ENCODE peak calls at places on chromosomes 3 and 15, in seven cellular contexts. I is ovary, H is heart left ventricle, T is upper lobe of left lung, M is HepG2, E is IMR-90, W is gastrocnemius medialis. P is an unnamed sample.

GRCh38 chr3:45234250-45234649 is 8.2 kb upstream of the TMEM158 start:
- DNase-seq in E (no peak), M (no peak), I (no peak), W (no peak), T (no peak), H (no peak), P (no peak)

GRCh38 chr3:150299221-150299620 is 108.9 kb upstream of the TSC22D2 start:
- DNase-seq in M (no peak), W (no peak), T (no peak), I (no peak), E (no peak), H (no peak), P (no peak)

GRCh38 chr3:52041118-52041847 is 15.1 kb downstream of the DUSP7 start:
- DNase-seq in E (no peak), M (peak), W (no peak), H (no peak), I (no peak), T (no peak), P (no peak)

GRCh38 chr3:112087746-112088145 is 1.6 kb downstream of the C3orf52 start:
- DNase-seq in E (no peak), T (no peak), I (no peak), H (no peak), M (no peak), W (no peak), P (no peak)

GRCh38 chr15:52236015-52236414 is 44.8 kb upstream of the GNB5 start:
- DNase-seq in T (no peak), E (no peak), W (no peak), M (no peak), I (no peak), H (no peak), P (no peak)

GRCh38 chr15:52789601-52790165 is 453 bp downstream of the ONECUT1 start:
- DNase-seq in M (no peak), E (peak), T (no peak), W (no peak), I (no peak), H (no peak), P (no peak)

GRCh38 chr15:92949604-92950249 is 49.6 kb downstream of the CHD2 start:
- DNase-seq in H (no peak), E (no peak), M (peak), T (no peak), I (no peak), W (no peak), P (no peak)

GRCh38 chr3:146375214-146375613 is 94.1 kb downstream of the PLSCR2 start:
- DNase-seq in W (no peak), E (peak), I (no peak), M (no peak), H (no peak), T (no peak), P (no peak)

GRCh38 chr3:133670525-133670995 is 8.8 kb upstream of the TOPBP1 start:
- DNase-seq in E (no peak), T (no peak), H (no peak), W (no peak), M (peak), I (no peak), P (no peak)

GRCh38 chr15:45714501-45715488 is 80.0 kb downstream of the SQOR start:
- DNase-seq in I (no peak), M (peak), H (peak), T (peak), W (no peak), E (peak), P (no peak)

GRCh38 chr3:39050020-39050419 is 1.7 kb downstream of the SCN11A start:
- DNase-seq in T (no peak), W (no peak), H (no peak), E (no peak), I (no peak), M (no peak), P (no peak)

GRCh38 chr3:54577313-54577712 is 350.5 kb downstream of the LRTM1 start:
- DNase-seq in H (no peak), M (no peak), T (no peak), E (no peak), W (no peak), I (no peak), P (peak)

GRCh38 chr3:16482770-16483531 is 30.5 kb downstream of the RFTN1 start:
- DNase-seq in H (no peak), M (no peak), I (no peak), T (peak), W (no peak), E (peak), P (no peak)

GRCh38 chr15:97517726-97518125 is 442.8 kb upstream of the ARRDC4 start:
- DNase-seq in E (no peak), W (no peak), M (no peak), H (no peak), T (no peak), I (no peak), P (no peak)

GRCh38 chr3:81249540-81250029 is 511.9 kb downstream of the GBE1 start:
- DNase-seq in H (no peak), W (no peak), M (peak), T (no peak), E (peak), I (no peak), P (no peak)

GRCh38 chr3:115667175-115668065 is 44.1 kb downstream of the GAP43 start:
- DNase-seq in W (no peak), E (no peak), T (no peak), H (no peak), I (no peak), M (no peak), P (peak)

GRCh38 chr3:154384504-154384903 is 45.5 kb downstream of the GPR149 start:
- DNase-seq in T (no peak), M (no peak), E (no peak), W (no peak), H (no peak), I (no peak), P (no peak)

GRCh38 chr3:88188436-88188835 is 38.7 kb downstream of the C3orf38 start:
- DNase-seq in M (peak), W (no peak), T (no peak), I (no peak), H (peak), E (no peak), P (no peak)

GRCh38 chr3:41210966-41211365 is 11.7 kb downstream of the CTNNB1 start:
- DNase-seq in E (no peak), T (no peak), H (no peak), M (no peak), W (no peak), I (no peak), P (no peak)

GRCh38 chr3:12947504-12948369 is 106.4 kb upstream of the RPL32 start:
- DNase-seq in W (no peak), T (peak), I (peak), H (peak), M (peak), E (peak), P (no peak)

GRCh38 chr3:130850846-130851245 is 43.0 kb upstream of the ATP2C1 start:
- DNase-seq in M (no peak), T (no peak), I (no peak), H (no peak), E (no peak), W (no peak), P (no peak)

GRCh38 chr3:55912880-55913279 is 425.8 kb upstream of the WNT5A start:
- DNase-seq in M (no peak), I (no peak), W (no peak), H (no peak), T (no peak), E (no peak), P (no peak)

GRCh38 chr3:46360904-46361303 is 7.0 kb downstream of the CCR2 start:
- DNase-seq in I (no peak), T (no peak), H (no peak), W (no peak), M (no peak), E (no peak), P (no peak)

DNA sequence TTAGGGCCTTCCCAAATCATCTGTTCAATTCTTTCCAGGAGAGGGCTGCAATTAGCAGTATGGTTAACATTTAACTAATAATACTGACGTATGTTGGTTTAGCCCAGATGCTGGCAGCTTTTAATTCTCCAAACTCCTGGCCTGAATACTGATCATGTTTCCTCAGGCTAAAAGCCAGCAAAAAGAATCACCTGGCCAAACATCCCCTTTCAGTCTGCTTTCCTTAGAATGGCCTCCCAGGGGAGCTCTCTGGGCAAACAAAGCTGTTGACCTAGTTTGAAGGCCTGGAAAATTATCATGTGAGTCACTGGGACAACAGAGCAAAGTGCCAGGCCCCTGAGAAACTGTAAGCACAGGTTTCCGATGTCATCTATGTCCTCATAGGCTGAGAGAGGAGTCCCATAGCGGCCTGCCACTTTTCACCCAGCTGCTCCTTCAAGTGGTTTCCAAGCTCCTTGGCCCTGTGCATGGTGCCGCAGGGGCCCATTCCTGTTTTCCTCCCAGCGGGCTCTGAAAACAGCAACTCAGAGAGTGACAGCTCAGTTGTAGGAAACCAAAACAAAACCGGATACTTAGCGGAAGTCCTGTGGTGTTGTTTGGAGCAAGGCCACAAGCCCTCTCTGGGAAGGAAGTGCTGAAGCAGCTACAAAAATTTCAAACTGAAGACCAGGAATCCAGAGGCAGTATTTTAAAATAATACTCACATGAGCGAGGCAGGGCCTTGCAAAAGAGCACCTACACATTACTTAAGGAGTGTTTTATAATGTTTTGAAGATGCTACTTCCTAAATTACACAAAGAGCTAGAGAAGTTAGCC is 36.5 kb upstream of the RAB11A start:
- DNase-seq in E (peak), H (peak), M (peak), W (peak), T (peak), I (peak), P (peak)
- TF ChIP-seq POLR2A in E (no peak), H (no peak), M (peak), W (no peak), T (no peak), I (no peak), P (no peak)

GRCh38 chr3:157130138-157130880 is 29.6 kb downstream of the CCNL1 start:
- DNase-seq in W (peak), H (peak), E (peak), M (peak), T (peak), I (peak), P (no peak)

GRCh38 chr3:157128771-157129671 is 30.9 kb downstream of the CCNL1 start:
- DNase-seq in I (no peak), W (no peak), T (no peak), H (peak), M (peak), E (peak), P (peak)

GRCh38 chr3:157127831-157128767 is 31.8 kb downstream of the CCNL1 start:
- DNase-seq in E (peak), H (peak), M (peak), T (peak), I (peak), W (no peak), P (peak)

GRCh38 chr3:157130881-157131251 is 29.1 kb downstream of the CCNL1 start:
- DNase-seq in H (no peak), W (no peak), T (no peak), E (no peak), I (no peak), M (no peak), P (no peak)

DNA sequence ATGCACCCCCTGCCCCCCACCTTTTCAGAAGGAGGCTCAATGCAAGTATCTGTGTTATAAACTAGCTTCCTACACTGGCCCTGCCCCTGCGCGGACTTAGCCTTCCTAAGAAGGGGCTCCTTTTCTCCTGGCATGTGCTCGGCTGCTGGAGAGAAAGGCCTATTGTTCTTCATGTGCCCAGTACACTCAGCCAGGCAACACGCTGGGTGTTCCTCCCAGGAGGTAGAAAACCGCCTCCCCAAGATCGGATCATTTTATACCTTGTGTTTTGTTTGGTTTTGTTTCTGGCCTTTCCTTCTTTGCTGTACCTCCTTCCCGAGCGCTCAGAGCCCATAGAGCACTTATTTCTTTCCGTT is 30.2 kb downstream of the CCNL1 start:
- DNase-seq in W (no peak), T (no peak), M (no peak), H (no peak), I (no peak), E (no peak), P (no peak)
- TF ChIP-seq POLR2A in W (no peak), T (no peak), M (no peak), H (no peak), I (no peak), E (no peak), P (no peak)

GRCh38 chr15:60047701-60048100 is 43.6 kb downstream of the FOXB1 start:
- DNase-seq in T (no peak), E (no peak), I (no peak), W (no peak), M (no peak), H (no peak), P (no peak)
- TF ChIP-seq POLR2A in T (no peak), E (no peak), I (no peak), W (no peak), M (no peak), H (no peak), P (no peak)

DNA sequence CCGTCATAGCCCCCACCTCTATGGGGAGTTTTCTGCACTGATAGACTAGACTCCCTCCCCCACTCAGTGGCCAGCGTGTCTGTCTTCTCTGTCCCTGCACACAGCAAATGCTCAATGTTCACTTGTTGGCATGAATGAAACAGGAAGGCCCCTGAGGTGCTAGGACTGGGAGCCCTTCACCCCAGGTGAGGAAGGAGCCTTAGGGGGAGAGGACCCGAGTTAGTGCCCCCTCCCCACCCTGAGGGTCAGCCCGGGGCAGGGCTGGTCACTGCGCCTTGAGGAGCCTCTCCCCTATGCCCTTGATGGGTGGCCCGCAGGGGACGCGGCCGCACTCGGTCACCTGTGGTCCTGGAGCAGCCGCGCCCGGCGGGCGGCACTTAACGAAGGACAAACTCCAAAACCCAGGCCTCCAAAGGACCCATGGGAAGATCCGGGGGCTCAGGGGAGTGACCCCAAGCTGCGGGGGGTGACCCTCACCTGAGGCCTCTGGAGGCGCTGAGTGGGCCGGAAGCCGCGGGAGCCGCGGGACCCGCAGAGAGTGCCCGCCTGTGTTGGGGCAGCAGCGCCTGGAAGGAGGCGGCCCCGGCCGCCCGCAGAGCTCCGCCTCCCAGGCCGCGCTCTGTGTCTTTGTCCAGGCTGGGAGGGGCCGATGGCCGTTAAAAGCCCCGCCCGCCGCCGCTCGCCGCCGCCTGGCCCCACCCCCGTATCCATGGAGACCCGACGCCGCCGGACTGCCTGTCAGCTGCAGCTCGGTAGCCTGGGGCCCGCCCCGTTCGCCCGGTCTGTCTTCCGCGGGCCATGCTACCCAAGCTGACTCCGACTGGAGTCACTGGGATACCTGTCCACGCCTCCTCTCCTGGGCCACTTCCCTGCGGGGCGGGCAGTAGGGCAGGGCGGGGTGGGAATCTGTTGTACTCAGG is 15.4 kb upstream of the FANCD2 start:
- DNase-seq in M (peak), T (peak), H (peak), I (peak), W (peak), E (peak), P (peak)
- TF ChIP-seq POLR2A in M (no peak), T (peak), H (peak), I (no peak), W (peak), E (no peak), P (no peak)

GRCh38 chr15:58378241-58379085 is 53.3 kb upstream of the LIPC start:
- DNase-seq in T (no peak), E (peak), W (no peak), I (no peak), H (no peak), M (no peak), P (peak)
- TF ChIP-seq POLR2A in T (no peak), E (no peak), W (no peak), I (no peak), H (no peak), M (no peak), P (no peak)

GRCh38 chr3:197750396-197750831 is 731 bp downstream of the FYTTD1 start:
- DNase-seq in T (peak), E (peak), M (no peak), I (peak), H (peak), W (peak), P (no peak)
- TF ChIP-seq POLR2A in T (no peak), E (peak), M (no peak), I (no peak), H (no peak), W (no peak), P (no peak)

GRCh38 chr15:74432968-74433591 is 678 bp downstream of the SEMA7A start:
- DNase-seq in H (no peak), E (no peak), W (no peak), I (no peak), T (no peak), M (no peak), P (no peak)

GRCh38 chr15:74431645-74432044 is 2.1 kb downstream of the SEMA7A start:
- DNase-seq in W (no peak), M (no peak), I (no peak), T (no peak), H (no peak), E (no peak), P (no peak)

GRCh38 chr15:74431116-74431515 is 2.6 kb downstream of the SEMA7A start:
- DNase-seq in T (no peak), H (no peak), M (no peak), I (no peak), E (no peak), W (no peak), P (no peak)

GRCh38 chr15:74433592-74434259 is at the start of gene SEMA7A:
- DNase-seq in W (peak), E (peak), I (peak), M (peak), H (peak), T (peak), P (peak)

GRCh38 chr15:74432271-74432967 is 1.3 kb downstream of the SEMA7A start:
- DNase-seq in E (no peak), W (no peak), M (no peak), I (no peak), H (no peak), T (no peak), P (no peak)
- TF ChIP-seq POLR2A in E (no peak), W (no peak), M (no peak), I (no peak), H (no peak), T (no peak), P (no peak)